ENCODE peak calls at places on chromosome 1, in eight cellular contexts. L is HFF-Myc, K is T-helper 2 cell, I is sigmoid colon, S is SK-N-DZ, O is GM12891, J is IMR-90, D is hepatic stellate cell. U is an unnamed sample.

GRCh38 chr1:8024329-8024728 is 1.8 kb downstream of the ERRFI1 start:
- DNase-seq in S (no peak), J (no peak), D (no peak), K (no peak), L (no peak), O (no peak), I (no peak), U (no peak)

GRCh38 chr1:203630697-203631096 is 4.1 kb downstream of the ATP2B4 start:
- DNase-seq in O (no peak), D (no peak), S (no peak), L (no peak), I (peak), J (no peak), K (no peak), U (peak)

GRCh38 chr1:50973255-50973654 is 3.2 kb downstream of the CDKN2C start:
- DNase-seq in I (no peak), K (no peak), S (no peak), L (no peak), O (no peak), J (no peak), D (no peak), U (no peak)

GRCh38 chr1:160261526-160261877 is 847 bp downstream of the DCAF8 start:
- DNase-seq in J (peak), O (peak), S (no peak), I (no peak), L (peak), D (peak), K (peak), U (no peak)

GRCh38 chr1:32733573-32734321 is 31.2 kb upstream of the SYNC start:
- DNase-seq in S (no peak), L (no peak), O (no peak), K (no peak), D (no peak), I (no peak), J (peak), U (no peak)

GRCh38 chr1:205355054-205355453 is 1.7 kb downstream of the KLHDC8A start:
- DNase-seq in I (no peak), O (no peak), K (no peak), S (no peak), D (no peak), L (no peak), J (no peak), U (no peak)

GRCh38 chr1:66788231-66788939 is 12.7 kb downstream of the INSL5 start:
- DNase-seq in S (no peak), K (peak), I (no peak), J (no peak), D (no peak), L (no peak), O (no peak), U (no peak)

GRCh38 chr1:100494393-100495084 is 43.4 kb upstream of the GPR88 start:
- DNase-seq in J (peak), O (no peak), K (no peak), S (no peak), I (no peak), D (peak), L (no peak), U (no peak)

GRCh38 chr1:21255284-21255942 is 34.9 kb downstream of the ECE1 start:
- DNase-seq in O (peak), J (peak), D (peak), S (peak), K (peak), L (peak), I (peak), U (peak)

GRCh38 chr1:77407738-77408375 is 126.0 kb downstream of the AK5 start:
- DNase-seq in L (peak), D (no peak), K (no peak), I (no peak), O (no peak), J (peak), S (peak), U (no peak)

GRCh38 chr1:1358433-1359201 is at the start of gene MXRA8:
- DNase-seq in L (no peak), D (peak), O (no peak), I (peak), K (no peak), J (peak), S (peak), U (no peak)

GRCh38 chr1:204410764-204411450 is 710 bp downstream of the PPP1R15B start:
- DNase-seq in K (no peak), L (no peak), D (peak), S (no peak), I (peak), J (peak), O (peak), U (no peak)

GRCh38 chr1:98403981-98404380 is 257.5 kb upstream of the SNX7 start:
- DNase-seq in J (no peak), K (no peak), D (no peak), I (no peak), O (no peak), L (no peak), S (no peak), U (no peak)

GRCh38 chr1:225735252-225736149 is 42.1 kb upstream of the SRP9 start:
- DNase-seq in J (peak), D (peak), S (peak), L (peak), I (peak), O (no peak), K (no peak), U (peak)

GRCh38 chr1:40770296-40771070 is 13.1 kb upstream of the KCNQ4 start:
- DNase-seq in D (no peak), S (no peak), L (no peak), O (no peak), K (no peak), J (no peak), I (peak), U (no peak)

GRCh38 chr1:222928212-222928611 is 113.4 kb downstream of the DISP1 start:
- DNase-seq in L (no peak), O (no peak), I (peak), K (no peak), J (peak), D (peak), S (peak), U (peak)

GRCh38 chr1:211532086-211532439 is 40.1 kb upstream of the RD3 start:
- DNase-seq in D (no peak), K (no peak), I (no peak), J (no peak), L (no peak), S (no peak), O (no peak), U (no peak)

GRCh38 chr1:234478152-234478480 is 863 bp downstream of the TARBP1 start:
- DNase-seq in D (peak), J (peak), O (peak), S (peak), L (no peak), K (peak), I (no peak), U (peak)

GRCh38 chr1:178768423-178768822 is 43.4 kb downstream of the RALGPS2 start:
- DNase-seq in I (no peak), S (peak), O (peak), J (no peak), K (no peak), L (no peak), D (peak), U (no peak)

GRCh38 chr1:89454845-89455521 is 69.6 kb upstream of the LRRC8B start:
- DNase-seq in J (peak), D (peak), I (no peak), L (peak), S (peak), K (peak), O (no peak), U (no peak)

GRCh38 chr1:200253774-200254495 is 155.9 kb downstream of the ZNF281 start:
- DNase-seq in K (no peak), D (no peak), I (no peak), J (peak), S (no peak), O (no peak), L (no peak), U (no peak)

GRCh38 chr1:151708891-151709290 is 7.7 kb downstream of the CELF3 start:
- DNase-seq in O (no peak), K (no peak), S (no peak), I (no peak), D (no peak), J (no peak), L (no peak), U (peak)

GRCh38 chr1:228349701-228350171 is 56.9 kb downstream of the TRIM11 start:
- DNase-seq in I (peak), D (no peak), S (no peak), K (no peak), J (no peak), O (no peak), L (no peak), U (peak)

GRCh38 chr1:60169206-60169605 is 95.6 kb upstream of the C1orf87 start:
- DNase-seq in L (no peak), K (no peak), O (no peak), I (no peak), J (no peak), S (no peak), D (peak), U (no peak)

GRCh38 chr1:3312894-3313578 is 141.4 kb upstream of the ARHGEF16 start:
- DNase-seq in I (peak), K (peak), D (peak), L (peak), J (peak), O (no peak), S (no peak), U (peak)

GRCh38 chr1:167601442-167602380 is 28.3 kb upstream of the RCSD1 start:
- DNase-seq in S (no peak), O (no peak), K (no peak), J (no peak), L (no peak), I (peak), D (no peak), U (peak)

GRCh38 chr1:1664941-1665814 is 6.4 kb upstream of the CDK11B start:
- DNase-seq in K (no peak), S (no peak), O (no peak), J (no peak), L (no peak), I (peak), D (no peak), U (no peak)

U was measured in cardiac septum.